ENCODE peak calls at places on chromosomes 6 and 20, in four cellular contexts. O is ovary, V is IMR-90, F is A549. S is an unnamed sample.

GRCh38 chr6:34234667-34235604 is 1.7 kb upstream of the HMGA1 start:
- DNase-seq in O (no peak), V (no peak), F (no peak), S (peak; percentile 71)

GRCh38 chr6:75204222-75204958 is 1.5 kb downstream of the COL12A1 start:
- DNase-seq in F (peak; percentile 79), O (peak; percentile 88), V (peak; percentile 96), S (peak; percentile 70)

GRCh38 chr6:140485740-140486467 is 1111.5 kb upstream of the CITED2 start:
- DNase-seq in V (peak; percentile 95), O (peak; percentile 28), F (peak; percentile 69), S (peak; percentile 50)

GRCh38 chr6:46932941-46933340 is 11.2 kb upstream of the ADGRF5 start:
- DNase-seq in O (no peak), F (no peak), V (no peak), S (no peak)

GRCh38 chr20:53613748-53614147 is 20.1 kb upstream of the ZNF217 start:
- DNase-seq in F (no peak), V (no peak), O (no peak), S (no peak)

GRCh38 chr6:34362909-34363713 is 29.4 kb downstream of the NUDT3 start:
- DNase-seq in F (no peak), O (no peak), V (no peak), S (no peak)

GRCh38 chr6:25022140-25022553 is 86.4 kb upstream of the RIPOR2 start:
- DNase-seq in V (peak; percentile 77), O (no peak), F (no peak), S (no peak)

GRCh38 chr6:150370112-150370511 is 1.3 kb downstream of the IYD start:
- DNase-seq in V (no peak), F (no peak), O (no peak), S (no peak)

GRCh38 chr20:9068232-9068781 is 580 bp upstream of the PLCB4 start:
- DNase-seq in F (peak; percentile 72), O (peak; percentile 34), V (peak; percentile 41), S (peak; percentile 56)

GRCh38 chr20:53381568-53382262 is 211.9 kb downstream of the ZNF217 start:
- DNase-seq in V (no peak), O (no peak), F (no peak), S (no peak)

GRCh38 chr6:81561071-81561564 is 191.4 kb downstream of the TENT5A start:
- DNase-seq in F (no peak), V (peak; percentile 23), O (no peak), S (no peak)

GRCh38 chr6:168113226-168113625 is 34.2 kb upstream of the FRMD1 start:
- DNase-seq in V (no peak), O (no peak), F (no peak), S (no peak)

GRCh38 chr6:109961666-109962065 is 16.4 kb upstream of the GPR6 start:
- DNase-seq in O (no peak), F (no peak), V (no peak), S (no peak)

GRCh38 chr20:31926493-31926892 is 25.4 kb downstream of the PDRG1 start:
- DNase-seq in F (no peak), O (no peak), V (no peak), S (no peak)

GRCh38 chr6:75155586-75155985 is 50.3 kb downstream of the COL12A1 start:
- DNase-seq in F (no peak), V (no peak), O (no peak), S (no peak)

GRCh38 chr6:429515-430121 is 38.1 kb downstream of the IRF4 start:
- DNase-seq in O (no peak), F (no peak), V (no peak), S (no peak)

GRCh38 chr20:50658804-50659380 is 32.5 kb downstream of the RIPOR3 start:
- DNase-seq in V (no peak), F (no peak), O (no peak), S (no peak)

GRCh38 chr6:44701637-44702101 is 314.2 kb downstream of the CDC5L start:
- DNase-seq in O (no peak), F (no peak), V (no peak), S (no peak)

GRCh38 chr6:155591741-155592140 is 136.1 kb upstream of the NOX3 start:
- DNase-seq in V (no peak), O (no peak), F (no peak), S (no peak)

GRCh38 chr6:22025468-22026159 is 271.2 kb downstream of the PRL start:
- DNase-seq in O (peak; percentile 39), V (peak; percentile 81), F (peak; percentile 73), S (no peak)

GRCh38 chr20:38751360-38751976 is 3.2 kb downstream of the ACTR5 start:
- DNase-seq in O (no peak), V (peak; percentile 46), F (peak; percentile 52), S (no peak)

GRCh38 chr6:109945091-109945490 is 33.0 kb upstream of the GPR6 start:
- DNase-seq in V (no peak), O (no peak), F (no peak), S (no peak)

GRCh38 chr20:59518881-59519706 is 85.2 kb upstream of the PHACTR3 start:
- DNase-seq in O (no peak), F (peak; percentile 65), V (peak; percentile 47), S (peak; percentile 31)

DNA sequence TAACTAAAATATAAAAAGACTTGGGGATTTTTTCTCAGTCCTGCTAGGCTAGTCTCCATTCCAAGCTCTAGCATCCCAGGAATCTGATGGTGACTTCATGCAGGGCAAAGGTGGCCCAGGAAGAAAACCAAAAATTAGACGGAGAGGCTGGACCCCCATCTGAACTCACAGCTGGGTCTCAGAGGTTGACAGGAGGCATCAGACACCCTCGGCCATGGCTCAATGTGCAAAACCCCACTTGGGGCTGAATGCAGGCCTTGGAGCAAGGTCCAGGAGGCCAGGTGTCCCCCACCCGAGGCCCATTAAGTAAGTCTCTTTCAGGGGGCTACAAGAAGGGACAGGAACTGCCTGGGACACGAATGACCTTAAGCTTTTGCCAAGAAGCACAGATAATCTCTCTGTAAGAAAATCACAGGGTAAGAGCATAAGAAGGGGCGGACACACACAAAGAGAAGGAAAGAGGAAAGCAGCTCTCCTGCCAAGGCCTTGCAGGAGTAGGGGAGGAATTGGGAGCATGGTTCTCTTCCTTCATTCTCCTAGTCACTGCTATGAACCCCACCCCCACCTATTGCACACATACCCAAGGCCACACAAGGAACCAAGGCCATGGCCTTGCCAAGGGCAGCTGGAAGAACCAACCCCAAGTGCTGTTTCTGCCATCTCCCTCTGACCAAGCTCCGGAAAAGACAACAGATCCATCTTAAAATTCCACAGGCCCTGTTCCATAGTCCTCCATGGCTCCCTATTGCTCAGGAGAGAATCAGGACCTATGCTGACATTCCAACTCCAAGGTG is 31.6 kb downstream of the TRAM2 start:
- DNase-seq in O (no peak), F (no peak), V (peak; percentile 44), S (no peak)
- H3K4me1 ChIP-seq in O (peaks cover 35% of the 10 kb centered on the region), F (peaks cover 86% of the 10 kb centered on the region), V (peaks cover 67% of the 10 kb centered on the region), S (peaks cover 23% of the 10 kb centered on the region)

DNA sequence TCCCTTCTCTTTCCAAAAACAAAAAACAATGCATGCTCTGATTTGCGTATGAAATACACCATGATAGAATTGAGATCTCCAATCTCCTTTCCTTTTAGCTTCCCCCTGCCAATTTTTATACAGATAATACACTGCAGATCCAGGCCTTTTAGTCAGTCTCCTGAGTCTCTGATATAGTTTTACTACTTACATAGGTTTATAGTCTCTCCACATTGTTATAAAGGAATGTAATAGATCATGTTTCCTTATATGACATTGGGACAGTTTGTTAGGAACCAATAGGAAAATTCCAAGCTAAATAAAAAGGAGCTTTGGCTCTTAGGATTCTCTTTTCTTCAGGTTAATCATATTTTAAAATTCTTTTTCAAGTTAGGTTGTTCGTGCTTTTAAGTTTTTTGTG is 36.5 kb downstream of the TBPL1 start:
- DNase-seq in F (no peak), V (no peak), O (no peak), S (no peak)
- TF ChIP-seq POLR2A in F (no peak), V (no peak), O (no peak), S (no peak)

GRCh38 chr6:36678488-36679042 is at the start of gene CDKN1A:
- DNase-seq in V (peak; percentile 93), O (peak; percentile 94), F (peak; percentile 86), S (peak; percentile 97)
- H3K4me1 ChIP-seq in V (peaks cover 22% of the 10 kb centered on the region), O (peaks cover 14% of the 10 kb centered on the region), F (peaks cover 50% of the 10 kb centered on the region), S (peaks cover 44% of the 10 kb centered on the region)

GRCh38 chr6:73455865-73456629 is 4.0 kb upstream of the CGAS start:
- DNase-seq in V (peak; percentile 41), O (no peak), F (peak; percentile 12), S (no peak)

GRCh38 chr6:73451166-73452106 is 661 bp downstream of the CGAS start:
- DNase-seq in F (peak; percentile 58), O (peak; percentile 68), V (peak; percentile 43), S (peak; percentile 13)

DNA sequence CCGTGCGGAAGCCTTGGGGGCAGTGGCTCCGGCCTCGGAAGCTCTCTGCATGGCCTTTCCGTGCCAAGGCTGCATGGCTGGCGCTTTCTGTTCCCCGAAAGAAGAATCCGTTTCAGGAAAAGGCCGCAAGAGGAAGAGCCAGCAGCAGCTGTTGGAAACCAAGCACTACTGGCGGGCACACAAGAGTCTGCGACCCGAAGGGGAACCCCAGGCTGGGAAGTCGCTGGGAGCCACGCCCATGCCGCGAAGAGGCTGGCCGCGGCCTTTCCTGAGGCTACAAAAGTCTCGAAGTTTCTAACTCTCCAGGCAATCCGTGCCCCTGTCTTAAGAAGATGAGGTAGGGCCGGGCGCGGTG is at the start of gene CGAS:
- DNase-seq in O (peak; percentile 58), F (peak; percentile 80), V (peak; percentile 62), S (peak; percentile 54)
- TF ChIP-seq POLR2A in O (no peak), F (peak; percentile 61), V (no peak), S (no peak)

GRCh38 chr6:160259143-160259425 is 463 bp upstream of the SLC22A2 start:
- DNase-seq in O (no peak), V (no peak), F (no peak), S (no peak)
- H3K4me1 ChIP-seq in O (no peaks in the 10 kb centered on the region), V (no peaks in the 10 kb centered on the region), F (peaks cover 38% of the 10 kb centered on the region), S (no peaks in the 10 kb centered on the region)